ENCODE peak calls at places on chromosomes 13 and 19, in seven cellular contexts. T, P, Q, I, G, V and S are unnamed samples.

GRCh38 chr13:97528518-97528917 is 94.5 kb downstream of the RAP2A start:
- DNase-seq in G (no peak), V (no peak), I (no peak), P (no peak), Q (no peak), T (no peak), S (no peak)

GRCh38 chr13:32454886-32455593 is 27.1 kb upstream of the N4BP2L1 start:
- DNase-seq in P (no peak), Q (no peak), G (no peak), T (no peak), V (no peak), I (no peak), S (no peak)

GRCh38 chr13:71209217-71209616 is 657.8 kb downstream of the DACH1 start:
- DNase-seq in I (no peak), V (no peak), T (no peak), Q (no peak), P (no peak), G (no peak), S (no peak)

GRCh38 chr13:29507356-29507755 is 88.1 kb downstream of the SLC7A1 start:
- DNase-seq in V (peak; percentile 68), I (no peak), P (peak; percentile 24), T (no peak), Q (no peak), G (no peak), S (no peak)

GRCh38 chr13:33543631-33544030 is 258.1 kb upstream of the STARD13 start:
- DNase-seq in G (no peak), Q (no peak), T (no peak), I (no peak), P (peak; percentile 22), V (no peak), S (no peak)

GRCh38 chr13:21670883-21671792 is at the start of gene FGF9:
- DNase-seq in Q (peak; percentile 56), I (peak; percentile 39), G (no peak), V (peak; percentile 85), P (peak; percentile 46), T (peak; percentile 75), S (no peak)

GRCh38 chr13:111060237-111060919 is 54.7 kb upstream of the ARHGEF7 start:
- DNase-seq in T (no peak), I (no peak), G (no peak), P (no peak), Q (no peak), V (no peak), S (no peak)

GRCh38 chr13:99022953-99023352 is 45.1 kb upstream of the DOCK9 start:
- DNase-seq in I (no peak), Q (no peak), V (no peak), P (no peak), T (no peak), G (no peak), S (no peak)

GRCh38 chr19:12838893-12839656 is 760 bp downstream of the MAST1 start:
- DNase-seq in V (no peak), P (no peak), Q (no peak), T (no peak), G (no peak), I (no peak), S (no peak)

GRCh38 chr19:12052057-12052570 is 647 bp downstream of the ZNF878 start:
- DNase-seq in T (no peak), P (no peak), V (no peak), I (no peak), Q (no peak), G (no peak), S (no peak)

GRCh38 chr13:19862511-19863313 is 737 bp downstream of the ZMYM5 start:
- DNase-seq in V (no peak), P (peak; percentile 53), G (no peak), T (peak; percentile 41), I (peak; percentile 50), Q (peak; percentile 10), S (no peak)

GRCh38 chr19:46015961-46016425 is 6.9 kb downstream of the PGLYRP1 start:
- DNase-seq in V (no peak), T (no peak), I (no peak), Q (no peak), P (no peak), G (no peak), S (no peak)

GRCh38 chr19:47309038-47309437 is 623 bp upstream of the C5AR1 start:
- DNase-seq in I (no peak), P (no peak), V (no peak), T (no peak), G (no peak), Q (no peak), S (no peak)

GRCh38 chr13:85655040-85655439 is 144.2 kb downstream of the SLITRK6 start:
- DNase-seq in Q (no peak), V (no peak), G (no peak), I (no peak), P (no peak), T (no peak), S (no peak)

GRCh38 chr13:109569938-109570711 is 216.3 kb downstream of the IRS2 start:
- DNase-seq in T (no peak), I (peak; percentile 36), P (no peak), V (no peak), Q (no peak), G (no peak), S (no peak)

GRCh38 chr13:79423801-79424642 is 18.0 kb upstream of the RBM26 start:
- DNase-seq in G (no peak), V (no peak), Q (no peak), P (no peak), T (no peak), I (peak; percentile 28), S (no peak)

GRCh38 chr13:85093808-85094207 is 705.4 kb downstream of the SLITRK6 start:
- DNase-seq in T (peak; percentile 82), G (no peak), Q (no peak), I (no peak), V (no peak), P (no peak), S (no peak)

GRCh38 chr13:98959299-98959698 is 18.6 kb downstream of the DOCK9 start:
- DNase-seq in G (no peak), Q (no peak), T (no peak), P (no peak), V (no peak), I (no peak), S (no peak)

GRCh38 chr19:48754950-48755645 is at the start of gene FGF21:
- DNase-seq in Q (no peak), P (no peak), V (no peak), I (no peak), T (no peak), G (no peak), S (no peak)

GRCh38 chr13:46728777-46729176 is 68.2 kb downstream of the ESD start:
- DNase-seq in T (no peak), Q (no peak), P (no peak), V (no peak), I (no peak), G (no peak), S (peak; percentile 14)

GRCh38 chr19:44644391-44645016 is 794 bp downstream of the PVR start:
- DNase-seq in I (no peak), P (no peak), T (peak; percentile 52), Q (no peak), G (no peak), V (no peak), S (no peak)

GRCh38 chr19:10418281-10419199 is 1.8 kb upstream of the PDE4A start:
- DNase-seq in Q (no peak), I (no peak), G (no peak), P (no peak), T (no peak), V (no peak), S (no peak)

GRCh38 chr19:8654591-8655339 is 24.3 kb downstream of the NFILZ start:
- DNase-seq in I (peak; percentile 40), Q (peak; percentile 47), G (no peak), V (peak; percentile 11), P (no peak), T (peak; percentile 41), S (peak; percentile 12)